ENCODE peak calls at places on chromosomes 7 and 10, in nine cellular contexts. O is activated gamma-delta T cell treated with anti-CD3 and anti-CD28 coated beads, Interleukin-2, amount 50 U/mL, for 16 hours; S is AG04449; J is AG10803; B is activated T-helper 1 cell treated with anti-CD3 and anti-CD28 coated beads, Interleukin-2, amount 50 U/mL, for 16 hours; E is type B pancreatic cell; A is epithelial cell of prostate; G is germinal center; X is NCI-H2081 treated with DMSO at 0.1 percent for 48 hours. N is an unnamed sample.

GRCh38 chr10:27717851-27718250 is 27.8 kb downstream of the MKX start:
- DNase-seq in G (no peak), A (no peak), S (no peak), X (no peak), B (no peak), J (peak), E (no peak), O (no peak), N (no peak)

GRCh38 chr7:49418964-49419363 is 354.5 kb upstream of the VWC2 start:
- DNase-seq in S (no peak), A (no peak), O (no peak), B (no peak), X (no peak), G (no peak), E (no peak), J (no peak), N (no peak)

GRCh38 chr10:79385804-79386531 is 38.7 kb downstream of the PPIF start:
- DNase-seq in E (peak), J (no peak), O (no peak), G (no peak), A (no peak), X (no peak), B (no peak), S (no peak), N (no peak)

GRCh38 chr7:104986623-104987259 is 27.3 kb upstream of the KMT2E start:
- DNase-seq in O (no peak), B (no peak), G (peak), S (no peak), A (no peak), E (no peak), J (no peak), X (no peak), N (no peak)

GRCh38 chr10:15325243-15326002 is 45.7 kb downstream of the FAM171A1 start:
- DNase-seq in X (no peak), O (no peak), E (no peak), A (peak), J (no peak), S (no peak), G (no peak), B (no peak), N (no peak)

GRCh38 chr10:70053212-70053895 is 708 bp downstream of the MACROH2A2 start:
- DNase-seq in E (peak), A (no peak), J (peak), B (no peak), S (no peak), O (no peak), G (no peak), X (no peak), N (peak)

GRCh38 chr7:155996718-155997059 is 184.4 kb upstream of the SHH start:
- DNase-seq in S (no peak), X (no peak), G (no peak), A (no peak), J (no peak), B (no peak), O (no peak), E (no peak), N (no peak)

GRCh38 chr7:149664666-149665065 is 108.7 kb downstream of the ZNF467 start:
- DNase-seq in X (no peak), J (no peak), E (no peak), S (no peak), G (no peak), A (no peak), O (no peak), B (no peak), N (no peak)

GRCh38 chr7:159000859-159001435 is 143.7 kb downstream of the VIPR2 start:
- DNase-seq in X (no peak), O (no peak), B (no peak), S (no peak), J (no peak), G (no peak), A (no peak), E (no peak), N (no peak)

GRCh38 chr10:94546058-94546595 is 539 bp downstream of the HELLS start:
- DNase-seq in A (no peak), J (peak), X (no peak), G (peak), O (no peak), S (no peak), B (no peak), E (no peak), N (peak)

GRCh38 chr7:98879198-98879988 is 1.1 kb downstream of the TRRAP start:
- DNase-seq in J (peak), G (peak), X (no peak), A (no peak), S (no peak), B (peak), O (peak), E (no peak), N (peak)

GRCh38 chr7:129635300-129636029 is 23.9 kb downstream of the NRF1 start:
- DNase-seq in A (peak), S (no peak), B (peak), J (peak), E (no peak), O (peak), X (peak), G (peak), N (peak)

GRCh38 chr10:59694936-59695335 is 14.7 kb downstream of the SLC16A9 start:
- DNase-seq in O (no peak), B (no peak), G (no peak), E (no peak), J (no peak), A (no peak), X (no peak), S (no peak), N (no peak)

GRCh38 chr10:42635098-42635497 is 3.3 kb downstream of the ZNF33B start:
- DNase-seq in E (no peak), A (no peak), B (no peak), J (no peak), S (no peak), X (no peak), O (no peak), G (no peak), N (no peak)

GRCh38 chr7:16421333-16422099 is at the start of gene CRPPA:
- DNase-seq in A (peak), B (peak), E (no peak), X (no peak), J (peak), O (no peak), S (no peak), G (peak), N (peak)

GRCh38 chr7:133517766-133518165 is 264.9 kb downstream of the EXOC4 start:
- DNase-seq in B (no peak), J (no peak), O (no peak), X (no peak), E (no peak), A (no peak), G (no peak), S (no peak), N (no peak)

GRCh38 chr7:140640060-140640611 is 477 bp downstream of the DENND2A start:
- DNase-seq in X (no peak), B (no peak), A (no peak), J (peak), O (no peak), E (peak), G (peak), S (no peak), N (peak)

GRCh38 chr10:80583681-80584080 is 46.0 kb downstream of the SH2D4B start:
- DNase-seq in E (no peak), X (no peak), O (no peak), S (no peak), J (no peak), B (no peak), A (no peak), G (no peak), N (no peak)

GRCh38 chr10:131167036-131167860 is 144.3 kb downstream of the TCERG1L start:
- DNase-seq in A (no peak), J (no peak), E (peak), B (no peak), G (no peak), O (no peak), S (no peak), X (no peak), N (no peak)

GRCh38 chr7:96300487-96300886 is 21.4 kb downstream of the SLC25A13 start:
- DNase-seq in S (no peak), G (no peak), X (no peak), E (no peak), J (no peak), B (no peak), O (no peak), A (no peak), N (no peak)

GRCh38 chr7:149257146-149257545 is 4.8 kb upstream of the ZNF783 start:
- DNase-seq in J (peak), A (no peak), E (no peak), B (no peak), X (no peak), S (no peak), O (no peak), G (no peak), N (no peak)

GRCh38 chr7:144584741-144585140 is 181.2 kb upstream of the NOBOX start:
- DNase-seq in E (no peak), O (no peak), B (no peak), J (no peak), G (no peak), X (no peak), A (no peak), S (no peak), N (no peak)

GRCh38 chr10:99369126-99369525 is 40.0 kb downstream of the CNNM1 start:
- DNase-seq in A (no peak), X (no peak), S (no peak), O (no peak), E (no peak), J (peak), G (no peak), B (no peak), N (peak)

GRCh38 chr7:20228654-20229053 is 11.5 kb upstream of the MACC1 start:
- DNase-seq in J (no peak), G (no peak), O (no peak), B (no peak), A (no peak), E (no peak), S (no peak), X (no peak), N (no peak)

GRCh38 chr7:20236043-20236442 is 18.9 kb upstream of the MACC1 start:
- DNase-seq in B (no peak), A (no peak), X (no peak), E (no peak), S (no peak), J (no peak), O (no peak), G (no peak), N (no peak)

GRCh38 chr10:25175527-25176420 is 973 bp downstream of the GPR158 start:
- DNase-seq in X (no peak), E (no peak), B (no peak), S (no peak), O (no peak), G (no peak), A (no peak), J (no peak), N (no peak)

GRCh38 chr10:102643346-102644065 is 773 bp upstream of the TRIM8 start:
- DNase-seq in G (peak), B (no peak), E (no peak), S (no peak), O (no peak), J (peak), X (no peak), A (no peak), N (peak)

GRCh38 chr7:115271332-115272235 is 349.7 kb downstream of the MDFIC start:
- DNase-seq in G (no peak), A (no peak), X (no peak), B (no peak), J (peak), S (peak), O (no peak), E (no peak), N (peak)

GRCh38 chr10:56370217-56371113 is 9.4 kb upstream of the ZWINT start:
- DNase-seq in X (no peak), J (no peak), B (no peak), O (no peak), E (no peak), G (no peak), A (no peak), S (no peak), N (no peak)

N was measured in adipocyte.